ENCODE peak calls at places on chromosome X, in four cellular contexts. One of them, this sample, is unnamed.

GRCh38 chrX:46180258-46180687 is 364.9 kb downstream of the ZNF674 start:
- DNase-seq in PC-3: peak
- DNase-seq in hepatocyte: no peak
- DNase-seq in K562: peak
- DNase-seq in this sample: no peak

GRCh38 chrX:71852182-71852581 is 58.5 kb upstream of the NHSL2 start:
- DNase-seq in PC-3: no peak
- DNase-seq in hepatocyte: no peak
- DNase-seq in K562: no peak
- DNase-seq in this sample: no peak

GRCh38 chrX:100512471-100512870 is 72.3 kb upstream of the TNMD start:
- DNase-seq in PC-3: peak
- DNase-seq in hepatocyte: peak
- DNase-seq in K562: peak
- DNase-seq in this sample: no peak

GRCh38 chrX:40169193-40170086 is 71.7 kb upstream of the BCOR start:
- DNase-seq in PC-3: peak
- DNase-seq in hepatocyte: peak
- DNase-seq in K562: peak
- DNase-seq in this sample: peak

GRCh38 chrX:104343408-104344129 is 88.8 kb upstream of the ESX1 start:
- DNase-seq in PC-3: peak
- DNase-seq in hepatocyte: peak
- DNase-seq in K562: peak
- DNase-seq in this sample: peak

GRCh38 chrX:21944136-21944615 is 3.7 kb downstream of the SMS start:
- DNase-seq in PC-3: no peak
- DNase-seq in hepatocyte: no peak
- DNase-seq in K562: no peak
- DNase-seq in this sample: no peak

GRCh38 chrX:78029663-78030062 is 60.2 kb upstream of the PGAM4 start:
- DNase-seq in PC-3: peak
- DNase-seq in hepatocyte: peak
- DNase-seq in K562: peak
- DNase-seq in this sample: peak

GRCh38 chrX:39907964-39908616 is 189.7 kb downstream of the BCOR start:
- DNase-seq in PC-3: peak
- DNase-seq in hepatocyte: peak
- DNase-seq in K562: no peak
- DNase-seq in this sample: no peak

GRCh38 chrX:111151764-111152163 is 55.8 kb downstream of the PAK3 start:
- DNase-seq in PC-3: peak
- DNase-seq in hepatocyte: no peak
- DNase-seq in K562: no peak
- DNase-seq in this sample: no peak

GRCh38 chrX:16103625-16104024 is 19.7 kb upstream of the GRPR start:
- DNase-seq in PC-3: no peak
- DNase-seq in hepatocyte: no peak
- DNase-seq in K562: no peak
- DNase-seq in this sample: no peak

GRCh38 chrX:13092455-13092941 is 48.1 kb upstream of the FAM9C start:
- DNase-seq in PC-3: no peak
- DNase-seq in hepatocyte: no peak
- DNase-seq in K562: no peak
- DNase-seq in this sample: no peak

GRCh38 chrX:119655125-119655524 is 37.8 kb downstream of the SEPTIN6 start:
- DNase-seq in PC-3: peak
- DNase-seq in hepatocyte: peak
- DNase-seq in K562: peak
- DNase-seq in this sample: peak

GRCh38 chrX:105190252-105190853 is 30.1 kb downstream of the TEX13A start:
- DNase-seq in PC-3: peak
- DNase-seq in hepatocyte: peak
- DNase-seq in K562: peak
- DNase-seq in this sample: peak

GRCh38 chrX:10600479-10600878 is 19.9 kb downstream of the MID1 start:
- DNase-seq in PC-3: no peak
- DNase-seq in hepatocyte: no peak
- DNase-seq in K562: no peak
- DNase-seq in this sample: no peak

GRCh38 chrX:115408736-115409390 is 119.3 kb downstream of the LUZP4 start:
- DNase-seq in PC-3: no peak
- DNase-seq in hepatocyte: no peak
- DNase-seq in K562: no peak
- DNase-seq in this sample: no peak

GRCh38 chrX:123860983-123861382 is 1.1 kb downstream of the XIAP start:
- DNase-seq in PC-3: peak
- DNase-seq in hepatocyte: peak
- DNase-seq in K562: no peak
- DNase-seq in this sample: no peak

GRCh38 chrX:74535633-74536141 is 78.7 kb downstream of the RLIM start:
- DNase-seq in PC-3: peak
- DNase-seq in hepatocyte: peak
- DNase-seq in K562: peak
- DNase-seq in this sample: no peak

GRCh38 chrX:111662314-111662713 is 18.7 kb upstream of the ALG13 start:
- DNase-seq in PC-3: no peak
- DNase-seq in hepatocyte: no peak
- DNase-seq in K562: no peak
- DNase-seq in this sample: no peak

GRCh38 chrX:65035451-65035779 is 59.2 kb upstream of the ZC4H2 start:
- DNase-seq in PC-3: peak
- DNase-seq in hepatocyte: peak
- DNase-seq in K562: peak
- DNase-seq in this sample: no peak

GRCh38 chrX:44937606-44938005 is 64.6 kb downstream of the KDM6A start:
- DNase-seq in PC-3: no peak
- DNase-seq in hepatocyte: no peak
- DNase-seq in K562: no peak
- DNase-seq in this sample: no peak

GRCh38 chrX:153884136-153885076 is 1.6 kb downstream of the L1CAM start:
- DNase-seq in PC-3: peak
- DNase-seq in hepatocyte: no peak
- DNase-seq in K562: no peak
- DNase-seq in this sample: peak

GRCh38 chrX:118183606-118184005 is 67.0 kb upstream of the KLHL13 start:
- DNase-seq in PC-3: peak
- DNase-seq in hepatocyte: no peak
- DNase-seq in K562: no peak
- DNase-seq in this sample: no peak

GRCh38 chrX:123797543-123798447 is 62.1 kb upstream of the XIAP start:
- DNase-seq in PC-3: peak
- DNase-seq in hepatocyte: no peak
- DNase-seq in K562: no peak
- DNase-seq in this sample: no peak

GRCh38 chrX:103467156-103467555 is 52.1 kb downstream of the RAB40A start:
- DNase-seq in PC-3: no peak
- DNase-seq in hepatocyte: no peak
- DNase-seq in K562: no peak
- DNase-seq in this sample: no peak

GRCh38 chrX:50158616-50159015 is 42.2 kb downstream of the AKAP4 start:
- DNase-seq in PC-3: no peak
- DNase-seq in hepatocyte: peak
- DNase-seq in K562: no peak
- DNase-seq in this sample: no peak

GRCh38 chrX:17459008-17459407 is 84.0 kb downstream of the NHS start:
- DNase-seq in PC-3: no peak
- DNase-seq in hepatocyte: peak
- DNase-seq in K562: no peak
- DNase-seq in this sample: no peak

GRCh38 chrX:131841496-131842410 is 181.3 kb upstream of the STK26 start:
- DNase-seq in PC-3: peak
- DNase-seq in hepatocyte: peak
- DNase-seq in K562: peak
- DNase-seq in this sample: peak

GRCh38 chrX:103607385-103608304 is at the start of gene TCEAL3:
- DNase-seq in PC-3: peak
- DNase-seq in hepatocyte: peak
- DNase-seq in K562: no peak
- DNase-seq in this sample: no peak

GRCh38 chrX:17456526-17456925 is 81.5 kb downstream of the NHS start:
- DNase-seq in PC-3: no peak
- DNase-seq in hepatocyte: no peak
- DNase-seq in K562: no peak
- DNase-seq in this sample: no peak

GRCh38 chrX:31546130-31546529 is 474.3 kb upstream of the FTHL17 start:
- DNase-seq in PC-3: no peak
- DNase-seq in hepatocyte: no peak
- DNase-seq in K562: peak
- DNase-seq in this sample: peak

GRCh38 chrX:54675762-54676161 is 122.3 kb downstream of the ITIH6 start:
- DNase-seq in PC-3: no peak
- DNase-seq in hepatocyte: no peak
- DNase-seq in K562: no peak
- DNase-seq in this sample: no peak

GRCh38 chrX:104351173-104351769 is 96.5 kb upstream of the ESX1 start:
- DNase-seq in PC-3: peak
- DNase-seq in hepatocyte: no peak
- DNase-seq in K562: no peak
- DNase-seq in this sample: peak

GRCh38 chrX:30561191-30561590 is 16.4 kb downstream of the TASL start:
- DNase-seq in PC-3: no peak
- DNase-seq in hepatocyte: no peak
- DNase-seq in K562: no peak
- DNase-seq in this sample: no peak

GRCh38 chrX:17242470-17242869 is 132.5 kb upstream of the NHS start:
- DNase-seq in PC-3: peak
- DNase-seq in hepatocyte: peak
- DNase-seq in K562: peak
- DNase-seq in this sample: peak

GRCh38 chrX:28591542-28591941 is 4.3 kb downstream of the IL1RAPL1 start:
- DNase-seq in PC-3: peak
- DNase-seq in hepatocyte: no peak
- DNase-seq in K562: no peak
- DNase-seq in this sample: no peak

GRCh38 chrX:12405306-12405705 is 267.0 kb downstream of the FRMPD4 start:
- DNase-seq in PC-3: no peak
- DNase-seq in hepatocyte: no peak
- DNase-seq in K562: no peak
- DNase-seq in this sample: no peak

GRCh38 chrX:69291111-69291510 is 125.9 kb upstream of the PJA1 start:
- DNase-seq in PC-3: no peak
- DNase-seq in hepatocyte: no peak
- DNase-seq in K562: no peak
- DNase-seq in this sample: no peak

GRCh38 chrX:69287025-69287540 is 121.8 kb upstream of the PJA1 start:
- DNase-seq in PC-3: no peak
- DNase-seq in hepatocyte: no peak
- DNase-seq in K562: no peak
- DNase-seq in this sample: no peak

GRCh38 chrX:69290327-69290726 is 125.1 kb upstream of the PJA1 start:
- DNase-seq in PC-3: no peak
- DNase-seq in hepatocyte: no peak
- DNase-seq in K562: no peak
- DNase-seq in this sample: no peak

GRCh38 chrX:69289046-69289838 is 124.0 kb upstream of the PJA1 start:
- DNase-seq in PC-3: no peak
- DNase-seq in hepatocyte: peak
- DNase-seq in K562: no peak
- DNase-seq in this sample: no peak

GRCh38 chrX:69289839-69290123 is 124.5 kb upstream of the PJA1 start:
- DNase-seq in PC-3: no peak
- DNase-seq in hepatocyte: no peak
- DNase-seq in K562: no peak
- DNase-seq in this sample: no peak
- TF ChIP-seq EZH2 in PC-3: no peak
- TF ChIP-seq EZH2 in hepatocyte: no peak
- TF ChIP-seq EZH2 in K562: no peak
- TF ChIP-seq EZH2 in this sample: no peak

GRCh38 chrX:150680974-150681373 is 12.2 kb upstream of the MTMR1 start:
- DNase-seq in PC-3: peak
- DNase-seq in hepatocyte: peak
- DNase-seq in K562: peak
- DNase-seq in this sample: no peak
- TF ChIP-seq CTCF in PC-3: peak
- TF ChIP-seq CTCF in hepatocyte: peak
- TF ChIP-seq CTCF in K562: peak
- TF ChIP-seq CTCF in this sample: peak

GRCh38 chrX:108736509-108737479 is at the start of gene IRS4:
- DNase-seq in PC-3: peak
- DNase-seq in hepatocyte: peak
- DNase-seq in K562: no peak
- DNase-seq in this sample: peak
- TF ChIP-seq EZH2 in PC-3: no peak
- TF ChIP-seq EZH2 in hepatocyte: no peak
- TF ChIP-seq EZH2 in K562: no peak
- TF ChIP-seq EZH2 in this sample: no peak

GRCh38 chrX:136764206-136764605 is 16.5 kb downstream of the ARHGEF6 start:
- DNase-seq in PC-3: no peak
- DNase-seq in hepatocyte: no peak
- DNase-seq in K562: no peak
- DNase-seq in this sample: no peak

GRCh38 chrX:136768469-136769084 is 12.2 kb downstream of the ARHGEF6 start:
- DNase-seq in PC-3: peak
- DNase-seq in hepatocyte: peak
- DNase-seq in K562: peak
- DNase-seq in this sample: no peak

GRCh38 chrX:136765957-136766356 is 14.8 kb downstream of the ARHGEF6 start:
- DNase-seq in PC-3: no peak
- DNase-seq in hepatocyte: no peak
- DNase-seq in K562: no peak
- DNase-seq in this sample: no peak

GRCh38 chrX:136766785-136767103 is 14.0 kb downstream of the ARHGEF6 start:
- DNase-seq in PC-3: no peak
- DNase-seq in hepatocyte: no peak
- DNase-seq in K562: no peak
- DNase-seq in this sample: no peak

GRCh38 chrX:136767104-136767941 is 13.4 kb downstream of the ARHGEF6 start:
- DNase-seq in PC-3: peak
- DNase-seq in hepatocyte: peak
- DNase-seq in K562: peak
- DNase-seq in this sample: no peak
- TF ChIP-seq CTCF in PC-3: peak
- TF ChIP-seq CTCF in hepatocyte: no peak
- TF ChIP-seq CTCF in K562: peak
- TF ChIP-seq CTCF in this sample: no peak

DNA sequence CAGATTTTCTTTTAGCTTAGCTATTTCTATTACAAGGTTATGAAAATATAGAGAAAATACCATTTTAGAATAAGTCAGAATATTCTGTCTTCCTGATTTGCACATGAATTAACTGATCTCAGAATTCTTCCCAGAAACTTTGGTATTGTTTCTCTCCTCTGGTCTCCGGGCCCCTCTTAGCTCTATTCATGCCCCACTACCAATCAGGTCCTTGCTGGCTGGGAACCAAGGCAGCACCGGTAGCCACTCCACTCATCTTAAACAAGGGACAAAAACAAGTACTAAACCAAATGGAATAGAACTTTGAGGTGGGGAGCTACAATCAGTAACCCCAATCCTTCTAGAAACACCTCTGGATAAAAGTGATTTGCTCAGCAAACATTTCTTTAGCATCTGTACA is 64.3 kb downstream of the GPC3 start:
- DNase-seq in PC-3: no peak
- DNase-seq in hepatocyte: no peak
- DNase-seq in K562: no peak
- DNase-seq in this sample: no peak
- TF ChIP-seq EZH2 in PC-3: no peak
- TF ChIP-seq EZH2 in hepatocyte: no peak
- TF ChIP-seq EZH2 in K562: no peak
- TF ChIP-seq EZH2 in this sample: no peak